ENCODE peak calls at places on chromosomes 13 and 19, in five cellular contexts. One of them, this sample, is unnamed.

GRCh38 chr19:7793493-7793892 is 30.4 kb downstream of the CLEC4M start:
- DNase-seq in midbrain: no peak
- DNase-seq in lower lobe of right lung: no peak
- DNase-seq in iris pigment epithelial cell: no peak
- DNase-seq in NCI-H2081: no peak
- DNase-seq in this sample: no peak

GRCh38 chr19:17946965-17947784 is 14.4 kb downstream of the CCDC124 start:
- DNase-seq in NCI-H2081: no peak
- DNase-seq in midbrain: no peak
- DNase-seq in iris pigment epithelial cell: no peak
- DNase-seq in lower lobe of right lung: no peak
- DNase-seq in this sample: no peak

GRCh38 chr13:53197424-53197823 is 168.8 kb downstream of the OLFM4 start:
- DNase-seq in midbrain: no peak
- DNase-seq in NCI-H2081: no peak
- DNase-seq in lower lobe of right lung: no peak
- DNase-seq in iris pigment epithelial cell: no peak
- DNase-seq in this sample: no peak

GRCh38 chr13:51041126-51041525 is 69.9 kb downstream of the C13orf42 start:
- DNase-seq in NCI-H2081: no peak
- DNase-seq in midbrain: no peak
- DNase-seq in lower lobe of right lung: no peak
- DNase-seq in iris pigment epithelial cell: no peak
- DNase-seq in this sample: no peak

GRCh38 chr19:42254083-42254849 is 662 bp downstream of the ERF start:
- DNase-seq in iris pigment epithelial cell: peak; percentile 61
- DNase-seq in NCI-H2081: no peak
- DNase-seq in lower lobe of right lung: peak; percentile 84
- DNase-seq in midbrain: peak; percentile 87
- DNase-seq in this sample: no peak

GRCh38 chr19:15644066-15644741 is 3.5 kb downstream of the CYP4F3 start:
- DNase-seq in iris pigment epithelial cell: no peak
- DNase-seq in lower lobe of right lung: no peak
- DNase-seq in midbrain: no peak
- DNase-seq in NCI-H2081: no peak
- DNase-seq in this sample: no peak

GRCh38 chr13:30869491-30869890 is 36.6 kb upstream of the MEDAG start:
- DNase-seq in lower lobe of right lung: no peak
- DNase-seq in midbrain: no peak
- DNase-seq in NCI-H2081: no peak
- DNase-seq in iris pigment epithelial cell: no peak
- DNase-seq in this sample: no peak

GRCh38 chr13:114135731-114136171 is 3.3 kb upstream of the RASA3 start:
- DNase-seq in lower lobe of right lung: no peak
- DNase-seq in iris pigment epithelial cell: no peak
- DNase-seq in midbrain: no peak
- DNase-seq in NCI-H2081: no peak
- DNase-seq in this sample: no peak

GRCh38 chr19:41641879-41642485 is 15.1 kb upstream of the CEACAM4 start:
- DNase-seq in lower lobe of right lung: peak; percentile 65
- DNase-seq in NCI-H2081: peak; percentile 71
- DNase-seq in midbrain: peak; percentile 79
- DNase-seq in iris pigment epithelial cell: peak; percentile 39
- DNase-seq in this sample: no peak

GRCh38 chr19:17246681-17247425 is 1.1 kb upstream of the NR2F6 start:
- DNase-seq in iris pigment epithelial cell: peak; percentile 58
- DNase-seq in NCI-H2081: no peak
- DNase-seq in lower lobe of right lung: peak; percentile 66
- DNase-seq in midbrain: peak; percentile 37
- DNase-seq in this sample: no peak

GRCh38 chr13:110648848-110649421 is 33.6 kb downstream of the NAXD start:
- DNase-seq in midbrain: no peak
- DNase-seq in NCI-H2081: no peak
- DNase-seq in iris pigment epithelial cell: no peak
- DNase-seq in lower lobe of right lung: no peak
- DNase-seq in this sample: no peak

GRCh38 chr13:42539670-42540069 is 34.3 kb upstream of the TNFSF11 start:
- DNase-seq in midbrain: no peak
- DNase-seq in lower lobe of right lung: no peak
- DNase-seq in NCI-H2081: no peak
- DNase-seq in iris pigment epithelial cell: peak; percentile 54
- DNase-seq in this sample: no peak

GRCh38 chr19:12723643-12724426 is at the start of gene TNPO2:
- DNase-seq in lower lobe of right lung: no peak
- DNase-seq in NCI-H2081: peak; percentile 60
- DNase-seq in iris pigment epithelial cell: peak; percentile 71
- DNase-seq in midbrain: no peak
- DNase-seq in this sample: peak; percentile 32

GRCh38 chr13:27573265-27573664 is 47.1 kb downstream of the LNX2 start:
- DNase-seq in NCI-H2081: no peak
- DNase-seq in midbrain: no peak
- DNase-seq in lower lobe of right lung: no peak
- DNase-seq in iris pigment epithelial cell: peak; percentile 77
- DNase-seq in this sample: no peak

GRCh38 chr19:11445141-11445540 is 9.7 kb downstream of the PRKCSH start:
- DNase-seq in lower lobe of right lung: no peak
- DNase-seq in midbrain: no peak
- DNase-seq in iris pigment epithelial cell: no peak
- DNase-seq in NCI-H2081: no peak
- DNase-seq in this sample: no peak